ENCODE peak calls at places on chromosomes 2 and 18, in six cellular contexts. O is DMS 273 treated with DMSO at 0.1 percent for 48 hours; J is stimulated activated CD4-positive, alpha-beta T cell treated with anti-CD3 and anti-CD28 coated beads, Interleukin-12 subunit alpha, Interleukin-12 subunit beta, amount 100 ng/mL, for 4 hours; U is amniotic stem cell; W is activated CD8-positive, alpha-beta memory T cell treated with anti-CD3 and anti-CD28 coated beads, Interleukin-2, amount 50 U/mL, for 48 hours; M is iPS-NIHi11. Z is an unnamed sample.

GRCh38 chr2:85988914-85989270 is 100.1 kb upstream of the ST3GAL5 start:
- DNase-seq in O (no peak), W (no peak), J (no peak), U (no peak), M (no peak), Z (no peak)

GRCh38 chr2:69770193-69770702 is 28.3 kb downstream of the ANXA4 start:
- DNase-seq in M (peak), U (peak), O (no peak), J (no peak), W (peak), Z (peak)

GRCh38 chr2:114550895-114551793 is 108.7 kb downstream of the DPP10 start:
- DNase-seq in O (peak), J (no peak), U (no peak), M (peak), W (no peak), Z (peak)

GRCh38 chr2:39696072-39696471 is 30.4 kb downstream of the TMEM178A start:
- DNase-seq in W (no peak), J (no peak), U (no peak), M (peak), O (peak), Z (peak)

GRCh38 chr18:11114653-11115052 is 34.7 kb downstream of the PIEZO2 start:
- DNase-seq in M (no peak), U (peak), W (no peak), J (no peak), O (no peak), Z (no peak)

GRCh38 chr2:223055836-223056235 is 3.8 kb downstream of the KCNE4 start:
- DNase-seq in M (no peak), U (no peak), J (no peak), O (no peak), W (no peak), Z (peak)

GRCh38 chr2:29519996-29520395 is 401.4 kb downstream of the ALK start:
- DNase-seq in U (no peak), J (no peak), O (no peak), M (no peak), W (no peak), Z (no peak)

GRCh38 chr2:241009601-241010530 is 11.4 kb downstream of the SNED1 start:
- DNase-seq in U (peak), O (no peak), W (peak), M (peak), J (no peak), Z (peak)

GRCh38 chr18:35344736-35345459 is 678 bp upstream of the ZNF24 start:
- DNase-seq in O (no peak), U (no peak), M (no peak), W (no peak), J (no peak), Z (no peak)

GRCh38 chr2:216274194-216274593 is 98.1 kb downstream of the MARCHF4 start:
- DNase-seq in J (no peak), U (no peak), O (no peak), W (no peak), M (no peak), Z (peak)

GRCh38 chr2:60423066-60423465 is 130.4 kb downstream of the BCL11A start:
- DNase-seq in W (no peak), O (no peak), U (no peak), J (no peak), M (peak), Z (no peak)

GRCh38 chr2:70442301-70443077 is 111.1 kb downstream of the TGFA start:
- DNase-seq in W (no peak), M (no peak), O (no peak), J (no peak), U (no peak), Z (peak)

GRCh38 chr2:61928816-61929471 is 23.5 kb downstream of the COMMD1 start:
- DNase-seq in W (no peak), U (no peak), O (no peak), M (no peak), J (no peak), Z (peak)

GRCh38 chr2:120605231-120605935 is 130.3 kb upstream of the GLI2 start:
- DNase-seq in M (no peak), W (no peak), U (no peak), J (no peak), O (no peak), Z (no peak)

GRCh38 chr2:154600931-154601494 is 97.5 kb upstream of the KCNJ3 start:
- DNase-seq in U (no peak), O (no peak), M (no peak), W (no peak), J (no peak), Z (no peak)

GRCh38 chr2:9288233-9288632 is 81.6 kb downstream of the ASAP2 start:
- DNase-seq in M (no peak), O (no peak), U (peak), W (no peak), J (no peak), Z (peak)

GRCh38 chr2:219737270-219737691 is 109.9 kb downstream of the SLC4A3 start:
- DNase-seq in O (peak), W (no peak), J (no peak), U (no peak), M (peak), Z (peak)

GRCh38 chr2:183035954-183036669 is 2.1 kb downstream of the NCKAP1 start:
- DNase-seq in U (no peak), W (no peak), O (no peak), M (no peak), J (no peak), Z (no peak)

GRCh38 chr2:33645861-33646260 is 46.8 kb upstream of the FAM98A start:
- DNase-seq in U (peak), O (no peak), W (no peak), J (no peak), M (no peak), Z (peak)

GRCh38 chr2:134727385-134727784 is 8.6 kb upstream of the TMEM163 start:
- DNase-seq in J (no peak), O (no peak), U (no peak), W (no peak), M (no peak), Z (peak)

GRCh38 chr2:191128172-191128910 is 22.5 kb downstream of the STAT4 start:
- DNase-seq in J (no peak), O (no peak), U (no peak), M (no peak), W (no peak), Z (no peak)

GRCh38 chr2:79972661-79973060 is 331.9 kb downstream of the LRRTM1 start:
- DNase-seq in M (no peak), O (no peak), W (no peak), J (no peak), U (no peak), Z (no peak)

GRCh38 chr2:238108423-238109201 is 8.5 kb downstream of the ESPNL start:
- DNase-seq in W (no peak), O (no peak), M (peak), J (no peak), U (no peak), Z (no peak)

GRCh38 chr2:24509840-24510239 is 18.8 kb downstream of the NCOA1 start:
- DNase-seq in U (no peak), O (no peak), M (no peak), W (no peak), J (no peak), Z (no peak)

GRCh38 chr2:228655341-228655740 is 473.9 kb upstream of the SPHKAP start:
- DNase-seq in M (no peak), W (no peak), J (no peak), U (no peak), O (no peak), Z (no peak)

GRCh38 chr18:56107821-56108485 is 520.0 kb upstream of the TCF4 start:
- DNase-seq in M (no peak), U (no peak), O (no peak), J (no peak), W (no peak), Z (no peak)

GRCh38 chr18:25314824-25315223 is 37.1 kb downstream of the ZNF521 start:
- DNase-seq in W (no peak), U (no peak), O (no peak), M (no peak), J (no peak), Z (no peak)

GRCh38 chr2:147578529-147578928 is 266.3 kb upstream of the ACVR2A start:
- DNase-seq in W (no peak), U (no peak), J (no peak), M (no peak), O (no peak), Z (no peak)

Z was measured in astrocyte of the hippocampus.